ENCODE peak calls at places on chromosome 1, in seven cellular contexts. V is body of pancreas, E is HepG2, A is IMR-90, X is uterus, N is tibial nerve, C is heart left ventricle. G is an unnamed sample.

GRCh38 chr1:1703796-1704195 is 11.2 kb upstream of the SLC35E2B start:
- DNase-seq in X (peak), N (no peak), V (peak), E (no peak), A (no peak), C (peak), G (no peak)

GRCh38 chr1:183995322-183996035 is 42.0 kb downstream of the COLGALT2 start:
- DNase-seq in V (no peak), N (no peak), X (no peak), C (peak), E (no peak), A (peak), G (peak)

GRCh38 chr1:160169553-160170399 is 18.4 kb downstream of the ATP1A4 start:
- DNase-seq in X (no peak), A (no peak), V (no peak), N (no peak), C (no peak), E (no peak), G (no peak)

GRCh38 chr1:39635205-39635870 is 4.1 kb downstream of the HEYL start:
- DNase-seq in A (no peak), X (peak), N (peak), V (peak), E (no peak), C (no peak), G (no peak)

GRCh38 chr1:160219062-160219929 is 14.1 kb downstream of the PEA15 start:
- DNase-seq in X (no peak), N (no peak), V (no peak), C (no peak), A (peak), E (peak), G (no peak)

GRCh38 chr1:67171574-67171955 is 5.3 kb downstream of the IL23R start:
- DNase-seq in N (no peak), A (no peak), E (no peak), V (no peak), X (no peak), C (no peak), G (no peak)

GRCh38 chr1:60394436-60394835 is 320.9 kb upstream of the C1orf87 start:
- DNase-seq in C (no peak), X (no peak), A (no peak), N (no peak), V (no peak), E (no peak), G (no peak)

GRCh38 chr1:26607191-26607590 is 77.6 kb downstream of the RPS6KA1 start:
- DNase-seq in E (no peak), V (no peak), A (no peak), N (no peak), C (no peak), X (no peak), G (no peak)

GRCh38 chr1:1004780-1005697 is 5.1 kb upstream of the HES4 start:
- DNase-seq in A (peak), N (no peak), C (peak), X (no peak), V (peak), E (no peak), G (peak)

GRCh38 chr1:36366091-36366661 is 19.5 kb downstream of the STK40 start:
- DNase-seq in X (peak), A (peak), N (no peak), E (no peak), C (peak), V (no peak), G (peak)

GRCh38 chr1:233704882-233705723 is 91.2 kb downstream of the KCNK1 start:
- DNase-seq in E (no peak), X (no peak), N (no peak), V (no peak), A (no peak), C (no peak), G (no peak)

GRCh38 chr1:31421404-31422040 is 8.5 kb downstream of the SERINC2 start:
- DNase-seq in C (no peak), X (no peak), E (no peak), V (no peak), A (peak), N (no peak), G (no peak)

GRCh38 chr1:13871413-13871812 is 171.4 kb downstream of the PRDM2 start:
- DNase-seq in E (peak), C (no peak), X (no peak), V (no peak), N (no peak), A (no peak), G (no peak)

GRCh38 chr1:224864006-224864405 is 65.5 kb upstream of the DNAH14 start:
- DNase-seq in C (no peak), N (no peak), V (no peak), A (peak), X (no peak), E (no peak), G (no peak)

GRCh38 chr1:4152266-4152665 is 252.2 kb upstream of the C1orf174 start:
- DNase-seq in E (no peak), X (no peak), C (no peak), A (no peak), N (no peak), V (no peak), G (no peak)

GRCh38 chr1:55690366-55690765 is 475.2 kb upstream of the USP24 start:
- DNase-seq in C (no peak), X (no peak), N (peak), E (no peak), A (no peak), V (no peak), G (no peak)

GRCh38 chr1:41122851-41123518 is 101.5 kb upstream of the SLFNL1 start:
- DNase-seq in A (peak), E (peak), X (no peak), C (no peak), N (no peak), V (peak), G (peak)

GRCh38 chr1:63865561-63865960 is 91.7 kb downstream of the ROR1 start:
- DNase-seq in V (no peak), E (no peak), N (no peak), C (no peak), A (no peak), X (no peak), G (no peak)

GRCh38 chr1:91781371-91781825 is 104.6 kb downstream of the TGFBR3 start:
- DNase-seq in N (no peak), V (no peak), E (no peak), C (no peak), A (peak), X (no peak), G (no peak)

GRCh38 chr1:239718571-239718970 is 332.2 kb downstream of the CHRM3 start:
- DNase-seq in V (no peak), X (no peak), E (no peak), A (no peak), N (no peak), C (no peak), G (no peak)

GRCh38 chr1:239717097-239718051 is 331.0 kb downstream of the CHRM3 start:
- DNase-seq in C (no peak), A (no peak), V (no peak), E (no peak), N (no peak), X (no peak), G (no peak)

GRCh38 chr1:239722080-239722479 is 335.7 kb downstream of the CHRM3 start:
- DNase-seq in N (no peak), E (no peak), V (no peak), A (no peak), C (no peak), X (no peak), G (no peak)

GRCh38 chr1:239719642-239720258 is 333.4 kb downstream of the CHRM3 start:
- DNase-seq in X (no peak), C (no peak), V (no peak), A (no peak), N (no peak), E (no peak), G (peak)

DNA sequence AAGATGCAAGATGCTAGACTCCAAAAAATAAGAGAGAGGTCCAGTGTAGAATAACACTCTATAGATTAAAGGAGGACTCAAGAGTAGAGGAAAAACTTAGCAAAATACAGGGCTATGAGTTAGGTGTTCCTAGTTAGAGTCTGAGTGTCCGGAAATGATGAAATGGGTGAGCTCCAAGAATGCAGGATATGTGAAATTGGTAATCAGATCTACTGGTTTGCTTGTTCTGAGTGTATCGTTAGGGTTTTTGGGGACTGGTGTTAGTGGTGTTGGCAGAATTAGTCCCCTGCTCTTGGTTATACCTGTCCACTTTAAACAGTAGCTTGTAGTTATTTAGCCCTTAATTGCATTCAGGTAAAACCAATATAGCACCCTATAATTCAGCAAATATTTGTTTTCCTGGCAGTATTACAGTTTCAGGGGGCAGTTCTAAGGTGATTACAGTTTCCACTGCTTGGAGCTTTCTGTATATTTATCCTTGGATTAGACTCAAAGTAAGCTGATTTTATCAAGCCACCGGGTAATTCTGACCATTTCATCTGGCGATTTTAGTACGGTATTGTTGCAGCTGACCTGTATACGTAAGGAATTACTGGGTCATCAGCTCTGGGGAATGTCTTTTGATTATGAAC is 332.7 kb downstream of the CHRM3 start:
- DNase-seq in A (no peak), E (no peak), N (no peak), X (no peak), V (no peak), C (no peak), G (no peak)
- H3K4me3 ChIP-seq in A (no peak), E (no peak), N (no peak), X (no peak), V (no peak), C (no peak), G (no peak)

GRCh38 chr1:165645654-165646366 is 14.8 kb downstream of the MGST3 start:
- DNase-seq in E (peak), V (peak), X (no peak), C (no peak), A (no peak), N (no peak), G (no peak)
- TF ChIP-seq POLR2A in E (no peak), V (no peak), X (no peak), C (no peak), A (no peak), N (no peak), G (no peak)

GRCh38 chr1:89609339-89609725 is 23.6 kb upstream of the LRRC8C start:
- DNase-seq in X (no peak), N (no peak), E (no peak), V (no peak), A (no peak), C (no peak), G (no peak)

GRCh38 chr1:89608627-89609338 is 24.1 kb upstream of the LRRC8C start:
- DNase-seq in X (no peak), N (no peak), E (no peak), C (no peak), A (no peak), V (no peak), G (no peak)

GRCh38 chr1:89607156-89607555 is 25.8 kb upstream of the LRRC8C start:
- DNase-seq in N (no peak), C (no peak), X (no peak), V (no peak), A (no peak), E (no peak), G (no peak)

GRCh38 chr1:89606227-89606945 is 26.5 kb upstream of the LRRC8C start:
- DNase-seq in N (no peak), A (no peak), X (no peak), V (no peak), C (no peak), E (no peak), G (no peak)

DNA sequence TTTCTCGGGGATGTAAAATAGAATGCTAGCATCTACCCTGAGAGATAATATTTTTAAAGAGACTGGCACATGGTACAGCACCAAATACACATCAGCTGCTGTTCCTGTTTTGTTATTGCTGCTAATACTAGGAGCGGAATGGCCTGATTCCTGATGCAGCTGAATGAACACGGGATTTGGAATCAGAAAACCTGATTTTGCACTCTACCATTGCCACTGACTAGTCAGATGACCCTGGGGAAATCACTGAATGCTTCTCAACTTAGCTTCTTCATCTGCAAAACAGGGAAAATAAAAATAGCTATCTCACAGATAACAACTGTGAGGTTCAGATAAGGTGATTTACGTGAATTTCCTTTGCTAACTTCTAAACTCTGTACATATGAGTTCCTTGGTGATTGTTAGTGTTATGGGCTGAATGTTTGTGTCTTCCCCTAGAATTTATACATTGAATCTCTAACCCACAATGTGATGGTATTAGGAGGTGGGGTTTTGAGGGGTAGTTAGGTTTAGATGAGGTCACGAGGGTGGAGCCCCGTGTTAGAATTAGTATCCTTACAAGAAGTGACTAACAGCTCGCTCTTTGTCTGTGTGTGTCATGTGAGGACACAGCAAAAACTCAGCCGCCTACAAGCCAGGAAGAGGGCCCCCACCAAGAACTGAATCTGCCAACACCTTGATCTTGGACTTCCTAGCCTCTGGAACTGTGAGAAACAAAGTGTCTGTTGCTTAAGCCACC is 24.9 kb upstream of the LRRC8C start:
- DNase-seq in E (no peak), A (peak), N (no peak), X (no peak), V (no peak), C (no peak), G (peak)
- H3K4me3 ChIP-seq in E (no peak), A (no peak), N (no peak), X (no peak), V (no peak), C (no peak), G (no peak)

GRCh38 chr1:156748670-156749428 is 2.6 kb downstream of the HDGF start:
- DNase-seq in A (peak), N (peak), C (no peak), V (peak), X (peak), E (peak), G (no peak)
- TF ChIP-seq POLR2A in A (no peak), N (peak), C (no peak), V (peak), X (peak), E (no peak), G (no peak)

GRCh38 chr1:204336642-204337041 is 23.1 kb downstream of the PLEKHA6 start:
- DNase-seq in N (no peak), X (no peak), C (no peak), A (no peak), E (no peak), V (no peak), G (no peak)
- H3K4me3 ChIP-seq in N (no peak), X (no peak), C (no peak), A (no peak), E (no peak), V (no peak), G (no peak)

GRCh38 chr1:78044796-78045599 is 768 bp upstream of the GIPC2 start:
- DNase-seq in A (no peak), V (peak), N (no peak), C (no peak), E (no peak), X (no peak), G (no peak)

GRCh38 chr1:78047631-78048030 is 1.9 kb downstream of the GIPC2 start:
- DNase-seq in E (no peak), N (no peak), V (no peak), X (no peak), A (no peak), C (no peak), G (no peak)

GRCh38 chr1:78045600-78045849 is 241 bp upstream of the GIPC2 start:
- DNase-seq in E (no peak), V (no peak), A (no peak), X (no peak), N (no peak), C (no peak), G (no peak)

GRCh38 chr1:78047131-78047530 is 1.4 kb downstream of the GIPC2 start:
- DNase-seq in E (no peak), A (no peak), X (no peak), N (no peak), C (no peak), V (peak), G (no peak)

DNA sequence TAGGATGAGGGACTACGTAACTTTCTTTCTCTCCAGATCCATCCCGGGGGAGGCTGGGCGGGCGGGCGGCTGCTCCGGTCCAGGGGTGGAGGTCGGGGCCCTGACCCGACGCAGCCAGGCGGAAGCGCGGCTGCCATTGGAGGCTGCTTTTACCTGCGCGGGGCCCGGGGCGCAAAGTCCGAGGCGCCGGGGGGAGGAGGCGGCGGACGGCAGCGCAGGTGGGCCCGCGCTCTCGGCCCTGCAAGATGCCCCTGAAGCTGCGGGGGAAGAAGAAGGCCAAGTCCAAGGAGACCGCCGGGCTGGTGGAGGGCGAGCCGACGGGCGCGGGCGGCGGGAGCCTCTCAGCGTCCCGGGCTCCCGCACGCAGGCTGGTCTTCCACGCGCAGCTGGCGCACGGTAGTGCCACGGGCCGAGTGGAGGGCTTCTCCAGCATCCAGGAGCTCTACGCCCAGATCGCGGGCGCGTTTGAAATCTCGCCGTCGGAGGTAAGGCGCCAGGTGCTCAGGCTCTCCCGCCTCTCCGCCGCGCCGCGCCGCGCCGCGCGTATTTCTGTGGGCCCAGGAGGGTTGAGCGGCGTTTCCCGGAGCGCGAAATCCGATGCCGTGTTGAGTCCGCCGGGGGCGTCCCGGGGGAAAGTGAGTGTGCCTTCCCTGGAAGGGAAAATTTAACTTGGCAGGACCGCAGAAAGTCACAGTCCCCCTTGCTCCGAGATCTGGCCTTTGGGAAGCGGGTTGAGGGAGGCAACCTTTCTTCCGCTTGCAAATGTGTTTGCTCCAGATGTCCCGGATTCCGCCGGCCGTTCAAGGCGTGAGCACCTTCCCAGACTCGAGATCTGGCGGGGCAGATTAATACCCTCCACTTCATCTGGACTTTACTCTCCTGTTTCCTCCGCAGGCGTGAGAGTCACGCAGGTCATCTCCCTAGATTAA is at the start of gene GIPC2:
- DNase-seq in N (no peak), E (peak), C (peak), V (peak), A (peak), X (peak), G (no peak)
- TF ChIP-seq POLR2A in N (no peak), E (peak), C (no peak), V (peak), A (no peak), X (no peak), G (no peak)

DNA sequence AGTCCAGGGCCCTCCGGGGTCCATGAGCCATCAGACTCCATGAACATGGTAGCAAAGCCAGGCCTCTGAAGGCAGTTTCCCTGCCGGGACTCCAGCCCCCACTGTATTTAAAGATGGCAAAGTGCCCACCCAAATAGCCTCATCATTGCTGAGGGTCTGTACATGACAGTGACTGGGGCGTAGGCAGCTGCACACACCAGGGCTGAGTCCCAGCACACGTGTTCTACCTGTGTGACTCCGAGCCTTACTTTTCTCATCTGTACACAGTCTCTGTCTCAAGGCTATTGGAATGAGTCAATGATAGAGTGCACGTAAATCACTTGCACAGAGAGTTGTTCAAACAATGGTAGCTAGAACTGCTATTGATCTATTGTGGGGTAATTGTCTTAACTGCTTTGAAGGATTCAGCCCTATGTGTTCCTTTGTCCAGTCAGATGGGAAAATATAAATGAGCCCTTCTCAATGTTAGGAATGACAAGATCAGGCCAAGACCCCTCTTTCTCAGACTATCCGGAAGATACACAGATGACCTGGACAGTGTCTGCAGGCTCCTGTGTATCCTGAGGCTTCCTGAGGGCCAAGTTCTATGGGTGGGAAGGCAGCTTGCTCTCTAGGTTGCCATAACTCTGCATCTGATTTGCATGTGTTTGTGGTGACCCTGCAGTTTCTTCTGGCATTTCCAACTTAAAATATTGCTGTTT is 48.9 kb downstream of the RASSF5 start:
- DNase-seq in V (no peak), N (no peak), E (peak), A (no peak), C (no peak), X (no peak), G (no peak)
- H3K4me3 ChIP-seq in V (no peak), N (no peak), E (peak), A (no peak), C (no peak), X (no peak), G (peak)